ENCODE peak calls at places on chromosomes 6 and 20, in eight cellular contexts. One of them, this sample, is unnamed.
A peak's percentile ranks its signal among the peaks of the same experiment; 100 is the strongest.

GRCh38 chr6:88179692-88180091 is 13.5 kb upstream of the CNR1 start:
- DNase-seq in DND-41: no peak
- DNase-seq in upper lobe of right lung: no peak
- DNase-seq in tibial artery: no peak
- DNase-seq in ovary: no peak
- DNase-seq in psoas muscle: no peak
- DNase-seq in body of pancreas: no peak
- DNase-seq in stomach: no peak
- DNase-seq in this sample: no peak

GRCh38 chr20:37886851-37887297 is 16.1 kb upstream of the VSTM2L start:
- DNase-seq in DND-41: no peak
- DNase-seq in upper lobe of right lung: no peak
- DNase-seq in tibial artery: no peak
- DNase-seq in ovary: no peak
- DNase-seq in psoas muscle: peak; percentile 16
- DNase-seq in body of pancreas: no peak
- DNase-seq in stomach: peak; percentile 64
- DNase-seq in this sample: no peak

GRCh38 chr6:126063512-126064146 is 77.3 kb downstream of the TRMT11 start:
- DNase-seq in DND-41: no peak
- DNase-seq in upper lobe of right lung: no peak
- DNase-seq in tibial artery: no peak
- DNase-seq in ovary: no peak
- DNase-seq in psoas muscle: no peak
- DNase-seq in body of pancreas: no peak
- DNase-seq in stomach: no peak
- DNase-seq in this sample: no peak

GRCh38 chr6:135583256-135583758 is 85.8 kb upstream of the AHI1 start:
- DNase-seq in DND-41: no peak
- DNase-seq in upper lobe of right lung: no peak
- DNase-seq in tibial artery: no peak
- DNase-seq in ovary: no peak
- DNase-seq in psoas muscle: no peak
- DNase-seq in body of pancreas: no peak
- DNase-seq in stomach: no peak
- DNase-seq in this sample: no peak

GRCh38 chr20:24911461-24911860 is 37.6 kb upstream of the CST7 start:
- DNase-seq in DND-41: no peak
- DNase-seq in upper lobe of right lung: no peak
- DNase-seq in tibial artery: no peak
- DNase-seq in ovary: no peak
- DNase-seq in psoas muscle: no peak
- DNase-seq in body of pancreas: no peak
- DNase-seq in stomach: no peak
- DNase-seq in this sample: no peak

GRCh38 chr20:50712771-50713676 is 18.4 kb upstream of the PARD6B start:
- DNase-seq in DND-41: no peak
- DNase-seq in upper lobe of right lung: peak; percentile 23
- DNase-seq in tibial artery: no peak
- DNase-seq in ovary: no peak
- DNase-seq in psoas muscle: no peak
- DNase-seq in body of pancreas: no peak
- DNase-seq in stomach: no peak
- DNase-seq in this sample: no peak

GRCh38 chr6:13406781-13407180 is 78.4 kb upstream of the TBC1D7 start:
- DNase-seq in DND-41: no peak
- DNase-seq in upper lobe of right lung: no peak
- DNase-seq in tibial artery: no peak
- DNase-seq in ovary: no peak
- DNase-seq in psoas muscle: no peak
- DNase-seq in body of pancreas: no peak
- DNase-seq in stomach: no peak
- DNase-seq in this sample: peak; percentile 49

GRCh38 chr6:164108869-164109769 is 694.6 kb downstream of the QKI start:
- DNase-seq in DND-41: no peak
- DNase-seq in upper lobe of right lung: peak; percentile 70
- DNase-seq in tibial artery: no peak
- DNase-seq in ovary: no peak
- DNase-seq in psoas muscle: peak; percentile 92
- DNase-seq in body of pancreas: no peak
- DNase-seq in stomach: no peak
- DNase-seq in this sample: no peak

GRCh38 chr6:154292855-154293519 is 63.6 kb downstream of the IPCEF1 start:
- DNase-seq in DND-41: no peak
- DNase-seq in upper lobe of right lung: no peak
- DNase-seq in tibial artery: no peak
- DNase-seq in ovary: no peak
- DNase-seq in psoas muscle: no peak
- DNase-seq in body of pancreas: no peak
- DNase-seq in stomach: no peak
- DNase-seq in this sample: no peak

GRCh38 chr6:24428615-24429014 is 25.9 kb downstream of the MRS2 start:
- DNase-seq in DND-41: no peak
- DNase-seq in upper lobe of right lung: no peak
- DNase-seq in tibial artery: no peak
- DNase-seq in ovary: no peak
- DNase-seq in psoas muscle: no peak
- DNase-seq in body of pancreas: no peak
- DNase-seq in stomach: no peak
- DNase-seq in this sample: no peak

GRCh38 chr6:36423101-36423824 is 19.4 kb downstream of the PXT1 start:
- DNase-seq in DND-41: peak; percentile 99
- DNase-seq in upper lobe of right lung: peak; percentile 100
- DNase-seq in tibial artery: peak; percentile 98
- DNase-seq in ovary: peak; percentile 96
- DNase-seq in psoas muscle: peak; percentile 99
- DNase-seq in body of pancreas: peak; percentile 98
- DNase-seq in stomach: peak; percentile 99
- DNase-seq in this sample: peak; percentile 100
- TF ChIP-seq CTCF in DND-41: peak; percentile 77
- TF ChIP-seq CTCF in upper lobe of right lung: peak; percentile 69
- TF ChIP-seq CTCF in tibial artery: peak; percentile 60
- TF ChIP-seq CTCF in ovary: peak; percentile 58
- TF ChIP-seq CTCF in psoas muscle: peak; percentile 59
- TF ChIP-seq CTCF in body of pancreas: peak; percentile 37
- TF ChIP-seq CTCF in stomach: peak; percentile 77
- TF ChIP-seq CTCF in this sample: peak; percentile 88

GRCh38 chr20:29756664-29757063 is 1500.8 kb upstream of the DEFB115 start:
- DNase-seq in DND-41: no peak
- DNase-seq in upper lobe of right lung: peak; percentile 39
- DNase-seq in tibial artery: peak; percentile 51
- DNase-seq in ovary: no peak
- DNase-seq in psoas muscle: no peak
- DNase-seq in body of pancreas: no peak
- DNase-seq in stomach: no peak
- DNase-seq in this sample: no peak

GRCh38 chr20:29763821-29764511 is 1493.5 kb upstream of the DEFB115 start:
- DNase-seq in DND-41: no peak
- DNase-seq in upper lobe of right lung: peak; percentile 41
- DNase-seq in tibial artery: no peak
- DNase-seq in ovary: no peak
- DNase-seq in psoas muscle: no peak
- DNase-seq in body of pancreas: no peak
- DNase-seq in stomach: no peak
- DNase-seq in this sample: no peak

DNA sequence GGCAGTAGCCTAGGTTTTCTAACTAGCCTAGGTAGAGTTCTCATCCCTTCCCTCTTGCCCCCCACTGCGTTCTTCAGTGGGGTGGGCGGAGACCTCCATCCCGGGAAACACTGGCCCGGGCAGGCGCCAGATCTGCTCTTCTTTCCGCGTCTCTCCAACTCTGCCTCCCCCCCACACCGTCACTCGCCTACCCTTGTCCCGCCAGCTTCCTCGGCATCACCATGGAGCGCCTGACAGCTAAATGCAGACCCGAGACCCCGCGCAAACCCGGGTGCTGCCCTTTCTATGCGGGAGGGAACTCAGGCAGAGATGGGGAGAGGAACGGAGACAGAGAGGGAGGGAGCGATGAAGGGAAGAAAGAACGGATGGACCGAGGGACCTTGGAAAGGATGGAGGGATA is 1494.8 kb upstream of the DEFB115 start:
- DNase-seq in DND-41: no peak
- DNase-seq in upper lobe of right lung: no peak
- DNase-seq in tibial artery: no peak
- DNase-seq in ovary: no peak
- DNase-seq in psoas muscle: no peak
- DNase-seq in body of pancreas: no peak
- DNase-seq in stomach: no peak
- DNase-seq in this sample: no peak
- H3K9me3 ChIP-seq in DND-41: peaks cover 17% of the 10 kb centered on the region
- H3K9me3 ChIP-seq in upper lobe of right lung: no peaks in the 10 kb centered on the region
- H3K9me3 ChIP-seq in tibial artery: no peaks in the 10 kb centered on the region
- H3K9me3 ChIP-seq in ovary: no peaks in the 10 kb centered on the region
- H3K9me3 ChIP-seq in psoas muscle: no peaks in the 10 kb centered on the region
- H3K9me3 ChIP-seq in body of pancreas: no peaks in the 10 kb centered on the region
- H3K9me3 ChIP-seq in stomach: peaks cover 32% of the 10 kb centered on the region
- H3K9me3 ChIP-seq in this sample: no peaks in the 10 kb centered on the region

DNA sequence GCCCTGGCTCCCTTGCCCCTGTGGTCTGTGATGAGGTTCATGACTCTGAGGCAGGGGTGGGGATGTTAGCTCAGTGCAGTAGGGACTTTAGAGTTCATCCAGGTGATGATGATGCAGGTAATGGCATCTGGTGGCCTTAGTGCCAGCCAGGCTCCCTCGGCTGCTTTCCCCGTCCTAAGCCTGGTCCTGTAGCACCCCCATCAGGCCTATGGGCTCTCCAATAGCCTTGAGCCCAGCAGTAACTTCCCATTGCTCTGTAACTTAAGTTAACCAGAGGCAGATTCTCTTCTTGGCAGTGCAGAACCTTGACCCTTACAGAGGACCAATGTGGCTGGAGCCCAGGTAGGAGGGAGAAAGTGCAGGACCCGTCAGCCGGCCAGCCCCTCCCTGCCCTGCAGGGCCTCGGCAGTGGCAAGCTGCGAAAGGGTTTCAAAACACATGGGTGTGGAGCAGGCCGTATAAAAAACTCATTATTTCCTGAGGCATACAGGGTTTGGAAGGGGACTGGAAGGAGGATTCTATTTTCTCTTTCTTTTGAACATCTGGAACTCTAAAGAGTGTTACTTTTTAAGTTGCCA is 406.9 kb downstream of the CDH26 start:
- DNase-seq in DND-41: peak; percentile 23
- DNase-seq in upper lobe of right lung: no peak
- DNase-seq in tibial artery: no peak
- DNase-seq in ovary: no peak
- DNase-seq in psoas muscle: no peak
- DNase-seq in body of pancreas: no peak
- DNase-seq in stomach: peak; percentile 39
- DNase-seq in this sample: no peak
- TF ChIP-seq CTCF in DND-41: peak; percentile 57
- TF ChIP-seq CTCF in upper lobe of right lung: no peak
- TF ChIP-seq CTCF in tibial artery: no peak
- TF ChIP-seq CTCF in ovary: no peak
- TF ChIP-seq CTCF in psoas muscle: no peak
- TF ChIP-seq CTCF in body of pancreas: no peak
- TF ChIP-seq CTCF in stomach: no peak
- TF ChIP-seq CTCF in this sample: peak; percentile 38

DNA sequence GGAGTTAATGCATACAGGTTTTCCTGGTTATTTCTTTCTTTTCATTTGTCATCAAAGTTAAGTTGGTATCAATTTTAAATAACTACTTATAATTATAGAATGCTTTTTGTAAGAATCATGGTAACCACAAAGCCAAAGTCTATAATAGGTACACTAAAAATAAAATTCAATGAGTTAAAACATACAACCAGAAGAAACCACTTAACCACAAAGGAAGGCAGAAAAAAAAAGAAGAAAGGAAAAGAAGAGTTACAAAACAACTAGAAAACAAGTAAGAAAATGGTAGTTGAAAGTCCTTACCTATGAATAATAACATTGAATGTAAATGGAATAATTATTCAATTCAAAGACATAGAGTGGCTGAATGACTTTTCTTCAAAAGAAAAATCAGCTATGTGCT is 45.6 kb downstream of the THBS2 start:
- DNase-seq in DND-41: no peak
- DNase-seq in upper lobe of right lung: no peak
- DNase-seq in tibial artery: no peak
- DNase-seq in ovary: no peak
- DNase-seq in psoas muscle: no peak
- DNase-seq in body of pancreas: no peak
- DNase-seq in stomach: no peak
- DNase-seq in this sample: no peak
- H3K9me3 ChIP-seq in DND-41: peaks cover 8% of the 10 kb centered on the region
- H3K9me3 ChIP-seq in upper lobe of right lung: peaks cover 14% of the 10 kb centered on the region
- H3K9me3 ChIP-seq in tibial artery: no peaks in the 10 kb centered on the region
- H3K9me3 ChIP-seq in ovary: no peaks in the 10 kb centered on the region
- H3K9me3 ChIP-seq in psoas muscle: no peaks in the 10 kb centered on the region
- H3K9me3 ChIP-seq in body of pancreas: no peaks in the 10 kb centered on the region
- H3K9me3 ChIP-seq in stomach: peaks cover 16% of the 10 kb centered on the region
- H3K9me3 ChIP-seq in this sample: no peaks in the 10 kb centered on the region

GRCh38 chr6:100962466-100962865 is 81.3 kb upstream of the ASCC3 start:
- DNase-seq in DND-41: no peak
- DNase-seq in upper lobe of right lung: no peak
- DNase-seq in tibial artery: no peak
- DNase-seq in ovary: no peak
- DNase-seq in psoas muscle: no peak
- DNase-seq in body of pancreas: no peak
- DNase-seq in stomach: no peak
- DNase-seq in this sample: no peak
- TF ChIP-seq CTCF in DND-41: no peak
- TF ChIP-seq CTCF in upper lobe of right lung: no peak
- TF ChIP-seq CTCF in tibial artery: no peak
- TF ChIP-seq CTCF in ovary: no peak
- TF ChIP-seq CTCF in psoas muscle: no peak
- TF ChIP-seq CTCF in body of pancreas: no peak
- TF ChIP-seq CTCF in stomach: no peak
- TF ChIP-seq CTCF in this sample: no peak

GRCh38 chr20:18795366-18795765 is 18.2 kb upstream of the SCP2D1 start:
- DNase-seq in DND-41: no peak
- DNase-seq in upper lobe of right lung: no peak
- DNase-seq in tibial artery: no peak
- DNase-seq in ovary: no peak
- DNase-seq in psoas muscle: no peak
- DNase-seq in body of pancreas: no peak
- DNase-seq in stomach: no peak
- DNase-seq in this sample: no peak

GRCh38 chr20:18794428-18794787 is 19.2 kb upstream of the SCP2D1 start:
- DNase-seq in DND-41: no peak
- DNase-seq in upper lobe of right lung: no peak
- DNase-seq in tibial artery: no peak
- DNase-seq in ovary: no peak
- DNase-seq in psoas muscle: no peak
- DNase-seq in body of pancreas: no peak
- DNase-seq in stomach: no peak
- DNase-seq in this sample: no peak

GRCh38 chr20:18801516-18801915 is 12.1 kb upstream of the SCP2D1 start:
- DNase-seq in DND-41: no peak
- DNase-seq in upper lobe of right lung: no peak
- DNase-seq in tibial artery: no peak
- DNase-seq in ovary: no peak
- DNase-seq in psoas muscle: no peak
- DNase-seq in body of pancreas: no peak
- DNase-seq in stomach: no peak
- DNase-seq in this sample: no peak

GRCh38 chr20:18793625-18794427 is 19.8 kb upstream of the SCP2D1 start:
- DNase-seq in DND-41: peak; percentile 88
- DNase-seq in upper lobe of right lung: peak; percentile 93
- DNase-seq in tibial artery: peak; percentile 92
- DNase-seq in ovary: peak; percentile 84
- DNase-seq in psoas muscle: peak; percentile 87
- DNase-seq in body of pancreas: peak; percentile 90
- DNase-seq in stomach: peak; percentile 92
- DNase-seq in this sample: peak; percentile 85

GRCh38 chr20:18796282-18796833 is 17.2 kb upstream of the SCP2D1 start:
- DNase-seq in DND-41: no peak
- DNase-seq in upper lobe of right lung: no peak
- DNase-seq in tibial artery: no peak
- DNase-seq in ovary: no peak
- DNase-seq in psoas muscle: no peak
- DNase-seq in body of pancreas: no peak
- DNase-seq in stomach: no peak
- DNase-seq in this sample: no peak
- H3K9me3 ChIP-seq in DND-41: no peaks in the 10 kb centered on the region
- H3K9me3 ChIP-seq in upper lobe of right lung: no peaks in the 10 kb centered on the region
- H3K9me3 ChIP-seq in tibial artery: peaks cover 3% of the 10 kb centered on the region
- H3K9me3 ChIP-seq in ovary: no peaks in the 10 kb centered on the region
- H3K9me3 ChIP-seq in psoas muscle: peaks cover 7% of the 10 kb centered on the region
- H3K9me3 ChIP-seq in body of pancreas: no peaks in the 10 kb centered on the region
- H3K9me3 ChIP-seq in stomach: peaks cover 5% of the 10 kb centered on the region
- H3K9me3 ChIP-seq in this sample: no peaks in the 10 kb centered on the region

This sample was measured in WERI-Rb-1.